ENCODE peak calls at places on chromosomes 4 and X, in eight cellular contexts. V is dorsolateral prefrontal cortex; C is GM10248; K is GM13976; D is stimulated activated CD4-positive, alpha-beta T cell treated with anti-CD3 and anti-CD28 coated beads, Interleukin-12 subunit alpha, Interleukin-12 subunit beta, amount 100 ng/mL, for 4 hours; L is IMR-90; J is H7; A is aorta. Q is an unnamed sample.

GRCh38 chrX:45758738-45759397 is 558.2 kb upstream of the DIPK2B start:
- DNase-seq in V (no peak), C (no peak), K (no peak), D (no peak), L (peak), J (no peak), A (no peak), Q (no peak)

GRCh38 chrX:40105791-40106676 is 8.3 kb upstream of the BCOR start:
- DNase-seq in V (no peak), C (no peak), K (peak), D (peak), L (no peak), J (peak), A (peak), Q (peak)

GRCh38 chr4:38040619-38041018 is 80.4 kb downstream of the PTTG2 start:
- DNase-seq in V (no peak), C (no peak), K (no peak), D (no peak), L (no peak), J (no peak), A (no peak), Q (no peak)

GRCh38 chrX:50704360-50704759 is 109.6 kb downstream of the SHROOM4 start:
- DNase-seq in V (no peak), C (no peak), K (no peak), D (no peak), L (peak), J (no peak), A (no peak), Q (no peak)

GRCh38 chr4:178917756-178918155 is 1475.5 kb upstream of the AGA start:
- DNase-seq in V (no peak), C (no peak), K (no peak), D (no peak), L (no peak), J (peak), A (no peak), Q (no peak)

GRCh38 chr4:139973611-139974010 is 180.4 kb downstream of the MAML3 start:
- DNase-seq in V (no peak), C (no peak), K (no peak), D (no peak), L (no peak), J (no peak), A (no peak), Q (no peak)

GRCh38 chr4:138217567-138217966 is 24.6 kb downstream of the SLC7A11 start:
- DNase-seq in V (peak), C (no peak), K (no peak), D (no peak), L (no peak), J (no peak), A (no peak), Q (no peak)

GRCh38 chr4:1943928-1944327 is 64.8 kb downstream of the NELFA start:
- DNase-seq in V (no peak), C (no peak), K (no peak), D (no peak), L (no peak), J (no peak), A (no peak), Q (no peak)

GRCh38 chrX:151393514-151393913 is 3.5 kb upstream of the VMA21 start:
- DNase-seq in V (no peak), C (peak), K (peak), D (no peak), L (no peak), J (peak), A (no peak), Q (no peak)

GRCh38 chrX:64642482-64642881 is 247.2 kb upstream of the MTMR8 start:
- DNase-seq in V (no peak), C (no peak), K (no peak), D (no peak), L (no peak), J (no peak), A (no peak), Q (no peak)

Q was measured in SJSA1.